ENCODE peak calls at places on chromosome 6, in six cellular contexts. One of them, this sample, is unnamed.

GRCh38 chr6:41092421-41093140 is 19.8 kb downstream of the NFYA start:
- DNase-seq in AG09319: no peak
- DNase-seq in heart left ventricle: no peak
- DNase-seq in IMR-90: peak
- DNase-seq in progenitor cell of endocrine pancreas: no peak
- DNase-seq in Calu3: no peak
- DNase-seq in this sample: no peak

GRCh38 chr6:446418-447366 is 55.1 kb downstream of the IRF4 start:
- DNase-seq in AG09319: no peak
- DNase-seq in heart left ventricle: no peak
- DNase-seq in IMR-90: no peak
- DNase-seq in progenitor cell of endocrine pancreas: no peak
- DNase-seq in Calu3: no peak
- DNase-seq in this sample: no peak

GRCh38 chr6:118761643-118762042 is 110.3 kb upstream of the CEP85L start:
- DNase-seq in AG09319: no peak
- DNase-seq in heart left ventricle: no peak
- DNase-seq in IMR-90: no peak
- DNase-seq in progenitor cell of endocrine pancreas: no peak
- DNase-seq in Calu3: no peak
- DNase-seq in this sample: no peak

GRCh38 chr6:47479156-47479541 is 1.6 kb downstream of the CD2AP start:
- DNase-seq in AG09319: no peak
- DNase-seq in heart left ventricle: no peak
- DNase-seq in IMR-90: peak
- DNase-seq in progenitor cell of endocrine pancreas: no peak
- DNase-seq in Calu3: no peak
- DNase-seq in this sample: no peak

GRCh38 chr6:150492941-150493340 is 106.7 kb upstream of the PLEKHG1 start:
- DNase-seq in AG09319: no peak
- DNase-seq in heart left ventricle: peak
- DNase-seq in IMR-90: no peak
- DNase-seq in progenitor cell of endocrine pancreas: no peak
- DNase-seq in Calu3: peak
- DNase-seq in this sample: no peak

GRCh38 chr6:155417454-155417853 is 38.2 kb downstream of the NOX3 start:
- DNase-seq in AG09319: no peak
- DNase-seq in heart left ventricle: no peak
- DNase-seq in IMR-90: peak
- DNase-seq in progenitor cell of endocrine pancreas: no peak
- DNase-seq in Calu3: no peak
- DNase-seq in this sample: no peak

GRCh38 chr6:115016593-115016992 is 673.8 kb upstream of the HS3ST5 start:
- DNase-seq in AG09319: no peak
- DNase-seq in heart left ventricle: no peak
- DNase-seq in IMR-90: no peak
- DNase-seq in progenitor cell of endocrine pancreas: no peak
- DNase-seq in Calu3: no peak
- DNase-seq in this sample: no peak

GRCh38 chr6:33010356-33010755 is 965 bp upstream of the HLA-DOA start:
- DNase-seq in AG09319: no peak
- DNase-seq in heart left ventricle: no peak
- DNase-seq in IMR-90: no peak
- DNase-seq in progenitor cell of endocrine pancreas: no peak
- DNase-seq in Calu3: no peak
- DNase-seq in this sample: no peak

GRCh38 chr6:56927538-56928453 is 27.1 kb upstream of the BEND6 start:
- DNase-seq in AG09319: no peak
- DNase-seq in heart left ventricle: no peak
- DNase-seq in IMR-90: peak
- DNase-seq in progenitor cell of endocrine pancreas: no peak
- DNase-seq in Calu3: no peak
- DNase-seq in this sample: no peak

GRCh38 chr6:25788305-25788922 is 33.9 kb downstream of the SLC17A4 start:
- DNase-seq in AG09319: peak
- DNase-seq in heart left ventricle: peak
- DNase-seq in IMR-90: peak
- DNase-seq in progenitor cell of endocrine pancreas: no peak
- DNase-seq in Calu3: peak
- DNase-seq in this sample: no peak

GRCh38 chr6:11064836-11065235 is 20.7 kb upstream of the ELOVL2 start:
- DNase-seq in AG09319: no peak
- DNase-seq in heart left ventricle: no peak
- DNase-seq in IMR-90: no peak
- DNase-seq in progenitor cell of endocrine pancreas: no peak
- DNase-seq in Calu3: no peak
- DNase-seq in this sample: no peak

GRCh38 chr6:46279874-46280273 is 109.1 kb upstream of the ENPP5 start:
- DNase-seq in AG09319: no peak
- DNase-seq in heart left ventricle: no peak
- DNase-seq in IMR-90: no peak
- DNase-seq in progenitor cell of endocrine pancreas: no peak
- DNase-seq in Calu3: no peak
- DNase-seq in this sample: no peak

GRCh38 chr6:21327326-21328140 is 266.0 kb upstream of the SOX4 start:
- DNase-seq in AG09319: no peak
- DNase-seq in heart left ventricle: no peak
- DNase-seq in IMR-90: no peak
- DNase-seq in progenitor cell of endocrine pancreas: no peak
- DNase-seq in Calu3: no peak
- DNase-seq in this sample: no peak

GRCh38 chr6:20918868-20919267 is 384.6 kb downstream of the CDKAL1 start:
- DNase-seq in AG09319: no peak
- DNase-seq in heart left ventricle: no peak
- DNase-seq in IMR-90: no peak
- DNase-seq in progenitor cell of endocrine pancreas: no peak
- DNase-seq in Calu3: no peak
- DNase-seq in this sample: no peak

GRCh38 chr6:143673638-143674037 is 4.1 kb upstream of the PHACTR2 start:
- DNase-seq in AG09319: peak
- DNase-seq in heart left ventricle: no peak
- DNase-seq in IMR-90: peak
- DNase-seq in progenitor cell of endocrine pancreas: no peak
- DNase-seq in Calu3: peak
- DNase-seq in this sample: no peak

GRCh38 chr6:137709424-137710281 is 157.4 kb upstream of the TNFAIP3 start:
- DNase-seq in AG09319: no peak
- DNase-seq in heart left ventricle: no peak
- DNase-seq in IMR-90: peak
- DNase-seq in progenitor cell of endocrine pancreas: no peak
- DNase-seq in Calu3: no peak
- DNase-seq in this sample: no peak

GRCh38 chr6:42148058-42148457 is 5.6 kb upstream of the C6orf132 start:
- DNase-seq in AG09319: no peak
- DNase-seq in heart left ventricle: no peak
- DNase-seq in IMR-90: peak
- DNase-seq in progenitor cell of endocrine pancreas: no peak
- DNase-seq in Calu3: no peak
- DNase-seq in this sample: no peak

GRCh38 chr6:35496851-35497570 is at the start of gene TEAD3:
- DNase-seq in AG09319: no peak
- DNase-seq in heart left ventricle: peak
- DNase-seq in IMR-90: peak
- DNase-seq in progenitor cell of endocrine pancreas: peak
- DNase-seq in Calu3: peak
- DNase-seq in this sample: no peak

GRCh38 chr6:140344149-140344913 is 969.9 kb upstream of the CITED2 start:
- DNase-seq in AG09319: no peak
- DNase-seq in heart left ventricle: no peak
- DNase-seq in IMR-90: peak
- DNase-seq in progenitor cell of endocrine pancreas: no peak
- DNase-seq in Calu3: no peak
- DNase-seq in this sample: no peak

GRCh38 chr6:116266803-116267202 is 12.9 kb downstream of the TSPYL1 start:
- DNase-seq in AG09319: no peak
- DNase-seq in heart left ventricle: no peak
- DNase-seq in IMR-90: no peak
- DNase-seq in progenitor cell of endocrine pancreas: no peak
- DNase-seq in Calu3: no peak
- DNase-seq in this sample: no peak

GRCh38 chr6:116557863-116558262 is 4.3 kb downstream of the CALHM4 start:
- DNase-seq in AG09319: peak
- DNase-seq in heart left ventricle: peak
- DNase-seq in IMR-90: peak
- DNase-seq in progenitor cell of endocrine pancreas: no peak
- DNase-seq in Calu3: peak
- DNase-seq in this sample: no peak

GRCh38 chr6:11662323-11662722 is 116.3 kb downstream of the ADTRP start:
- DNase-seq in AG09319: no peak
- DNase-seq in heart left ventricle: no peak
- DNase-seq in IMR-90: no peak
- DNase-seq in progenitor cell of endocrine pancreas: no peak
- DNase-seq in Calu3: no peak
- DNase-seq in this sample: no peak

GRCh38 chr6:27720607-27721580 is 191.3 kb downstream of the OR2B2 start:
- DNase-seq in AG09319: no peak
- DNase-seq in heart left ventricle: no peak
- DNase-seq in IMR-90: peak
- DNase-seq in progenitor cell of endocrine pancreas: no peak
- DNase-seq in Calu3: no peak
- DNase-seq in this sample: no peak

GRCh38 chr6:44138717-44139350 is 11.5 kb downstream of the TMEM63B start:
- DNase-seq in AG09319: no peak
- DNase-seq in heart left ventricle: no peak
- DNase-seq in IMR-90: no peak
- DNase-seq in progenitor cell of endocrine pancreas: no peak
- DNase-seq in Calu3: no peak
- DNase-seq in this sample: no peak

GRCh38 chr6:6656287-6656686 is 67.8 kb downstream of the LY86 start:
- DNase-seq in AG09319: no peak
- DNase-seq in heart left ventricle: peak
- DNase-seq in IMR-90: no peak
- DNase-seq in progenitor cell of endocrine pancreas: no peak
- DNase-seq in Calu3: no peak
- DNase-seq in this sample: no peak

GRCh38 chr6:39934060-39934757 is at the start of gene MOCS1:
- DNase-seq in AG09319: peak
- DNase-seq in heart left ventricle: peak
- DNase-seq in IMR-90: peak
- DNase-seq in progenitor cell of endocrine pancreas: peak
- DNase-seq in Calu3: peak
- DNase-seq in this sample: no peak

GRCh38 chr6:45072673-45073072 is 255.5 kb upstream of the RUNX2 start:
- DNase-seq in AG09319: no peak
- DNase-seq in heart left ventricle: no peak
- DNase-seq in IMR-90: no peak
- DNase-seq in progenitor cell of endocrine pancreas: no peak
- DNase-seq in Calu3: no peak
- DNase-seq in this sample: no peak

GRCh38 chr6:10535198-10535597 is 14.0 kb downstream of the GCNT2 start:
- DNase-seq in AG09319: no peak
- DNase-seq in heart left ventricle: no peak
- DNase-seq in IMR-90: no peak
- DNase-seq in progenitor cell of endocrine pancreas: no peak
- DNase-seq in Calu3: no peak
- DNase-seq in this sample: no peak

GRCh38 chr6:79173378-79173777 is 61.1 kb downstream of the HMGN3 start:
- DNase-seq in AG09319: no peak
- DNase-seq in heart left ventricle: no peak
- DNase-seq in IMR-90: no peak
- DNase-seq in progenitor cell of endocrine pancreas: no peak
- DNase-seq in Calu3: no peak
- DNase-seq in this sample: no peak

GRCh38 chr6:119128252-119128912 is 49.9 kb upstream of the FAM184A start:
- DNase-seq in AG09319: no peak
- DNase-seq in heart left ventricle: no peak
- DNase-seq in IMR-90: no peak
- DNase-seq in progenitor cell of endocrine pancreas: no peak
- DNase-seq in Calu3: no peak
- DNase-seq in this sample: no peak

DNA sequence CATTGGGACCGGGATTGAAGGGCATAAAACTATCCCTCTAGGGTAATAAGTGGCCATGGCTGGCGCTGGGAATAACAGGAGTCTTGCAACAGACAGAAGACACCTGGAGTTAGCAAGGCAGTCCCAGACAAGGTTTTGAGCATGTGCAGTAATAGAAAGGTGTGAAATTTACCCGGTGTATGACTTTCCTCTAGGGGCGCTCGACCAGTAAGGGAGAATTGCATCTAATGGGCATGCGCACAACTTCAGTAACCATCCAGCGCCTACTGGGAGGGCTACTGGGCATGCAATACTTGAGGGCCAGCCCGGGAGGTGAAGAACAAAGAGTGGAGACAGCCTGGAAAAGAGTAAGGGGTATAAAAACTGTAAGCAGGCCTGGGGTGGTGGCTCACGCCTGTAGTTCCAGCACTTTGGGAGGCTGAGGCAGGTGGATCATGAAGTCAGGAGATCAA is 32.7 kb downstream of the SERPINB6 start:
- DNase-seq in AG09319: no peak
- DNase-seq in heart left ventricle: no peak
- DNase-seq in IMR-90: no peak
- DNase-seq in progenitor cell of endocrine pancreas: no peak
- DNase-seq in Calu3: peak
- DNase-seq in this sample: no peak
- TF ChIP-seq CTCF in AG09319: no peak
- TF ChIP-seq CTCF in heart left ventricle: no peak
- TF ChIP-seq CTCF in IMR-90: no peak
- TF ChIP-seq CTCF in progenitor cell of endocrine pancreas: no peak
- TF ChIP-seq CTCF in Calu3: peak
- TF ChIP-seq CTCF in this sample: no peak

GRCh38 chr6:19873031-19873430 is 35.9 kb downstream of the ID4 start:
- DNase-seq in AG09319: no peak
- DNase-seq in heart left ventricle: no peak
- DNase-seq in IMR-90: no peak
- DNase-seq in progenitor cell of endocrine pancreas: no peak
- DNase-seq in Calu3: peak
- DNase-seq in this sample: no peak
- TF ChIP-seq CTCF in AG09319: no peak
- TF ChIP-seq CTCF in heart left ventricle: no peak
- TF ChIP-seq CTCF in IMR-90: peak
- TF ChIP-seq CTCF in progenitor cell of endocrine pancreas: peak
- TF ChIP-seq CTCF in Calu3: peak
- TF ChIP-seq CTCF in this sample: no peak

GRCh38 chr6:148508401-148509151 is 165.9 kb downstream of the SASH1 start:
- DNase-seq in AG09319: peak
- DNase-seq in heart left ventricle: no peak
- DNase-seq in IMR-90: peak
- DNase-seq in progenitor cell of endocrine pancreas: no peak
- DNase-seq in Calu3: no peak
- DNase-seq in this sample: no peak
- TF ChIP-seq CTCF in AG09319: peak
- TF ChIP-seq CTCF in heart left ventricle: no peak
- TF ChIP-seq CTCF in IMR-90: no peak
- TF ChIP-seq CTCF in progenitor cell of endocrine pancreas: no peak
- TF ChIP-seq CTCF in Calu3: no peak
- TF ChIP-seq CTCF in this sample: no peak

DNA sequence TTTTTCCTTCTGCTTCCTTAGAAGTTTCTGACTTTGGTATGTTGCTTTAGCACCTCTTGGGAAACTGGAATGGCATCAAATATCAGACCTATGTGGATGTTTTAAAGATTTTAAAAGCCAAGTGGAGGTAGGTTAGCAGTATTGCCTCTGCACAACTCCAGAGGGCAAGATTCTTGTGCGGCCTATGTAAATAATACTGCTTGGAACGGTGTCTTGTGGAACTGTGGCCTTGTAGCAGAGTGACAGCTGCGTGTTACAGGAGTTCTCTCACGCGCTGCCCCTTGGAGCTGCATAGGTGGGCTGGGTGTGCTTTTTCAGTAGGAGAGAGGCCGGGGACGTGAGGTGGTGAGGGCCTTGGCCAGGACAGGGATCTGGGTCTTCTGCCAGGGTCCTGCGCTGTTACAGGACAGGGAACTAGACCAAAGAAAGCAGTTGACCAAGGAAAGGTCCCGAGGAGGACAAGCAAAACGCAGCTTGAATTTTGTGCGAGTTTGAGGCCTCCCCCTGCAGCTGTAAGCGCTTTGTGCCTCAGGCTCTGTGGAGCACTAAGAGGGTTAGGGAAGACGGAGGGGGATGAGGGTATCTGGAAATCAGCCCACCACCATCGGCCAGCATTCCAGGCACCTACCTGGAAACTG is 1.5 kb downstream of the TMEM181 start:
- DNase-seq in AG09319: no peak
- DNase-seq in heart left ventricle: no peak
- DNase-seq in IMR-90: no peak
- DNase-seq in progenitor cell of endocrine pancreas: no peak
- DNase-seq in Calu3: no peak
- DNase-seq in this sample: no peak
- TF ChIP-seq CTCF in AG09319: no peak
- TF ChIP-seq CTCF in heart left ventricle: no peak
- TF ChIP-seq CTCF in IMR-90: no peak
- TF ChIP-seq CTCF in progenitor cell of endocrine pancreas: no peak
- TF ChIP-seq CTCF in Calu3: no peak
- TF ChIP-seq CTCF in this sample: no peak